ENCODE peak calls at places on chromosomes 7 and 10, in five cellular contexts. V is cardiac fibroblast, P is choroid plexus epithelial cell, G is ovary, W is astrocyte. J is an unnamed sample.

GRCh38 chr7:156725074-156725473 is 84.5 kb downstream of the RNF32 start:
- DNase-seq in V (peak; percentile 79), W (peak; percentile 66), G (no peak), P (peak; percentile 84), J (no peak)

GRCh38 chr10:113313048-113313611 is 239.7 kb upstream of the HABP2 start:
- DNase-seq in W (no peak), P (no peak), V (no peak), G (no peak), J (no peak)

GRCh38 chr7:129091484-129092002 is 36.6 kb upstream of the TNPO3 start:
- DNase-seq in P (peak; percentile 67), W (peak; percentile 12), G (peak; percentile 76), V (peak; percentile 67), J (peak; percentile 27)

GRCh38 chr7:42380411-42380810 is 143.4 kb upstream of the GLI3 start:
- DNase-seq in P (peak; percentile 21), W (peak; percentile 17), G (no peak), V (peak; percentile 26), J (no peak)

GRCh38 chr7:40507166-40507565 is 372.4 kb downstream of the SUGCT start:
- DNase-seq in W (no peak), G (no peak), V (no peak), P (peak; percentile 21), J (no peak)

GRCh38 chr10:71553371-71553900 is 156.7 kb downstream of the CDH23 start:
- DNase-seq in P (no peak), G (no peak), W (no peak), V (no peak), J (no peak)

GRCh38 chr10:73858750-73859439 is 15.5 kb downstream of the CAMK2G start:
- DNase-seq in G (no peak), W (no peak), V (no peak), P (no peak), J (no peak)

GRCh38 chr10:6770846-6771245 is 190.8 kb upstream of the PRKCQ start:
- DNase-seq in W (peak; percentile 2), G (no peak), V (peak; percentile 16), P (no peak), J (no peak)

GRCh38 chr10:25966846-25967245 is 32.8 kb downstream of the MYO3A start:
- DNase-seq in G (no peak), W (peak; percentile 28), V (no peak), P (no peak), J (no peak)

GRCh38 chr7:159030490-159031134 is 114.1 kb downstream of the VIPR2 start:
- DNase-seq in P (no peak), V (peak; percentile 21), G (peak; percentile 83), W (no peak), J (no peak)

GRCh38 chr7:27928001-27928400 is 188.0 kb downstream of the TAX1BP1 start:
- DNase-seq in V (no peak), P (no peak), W (no peak), G (no peak), J (no peak)

GRCh38 chr7:84081973-84082522 is 112.5 kb downstream of the SEMA3A start:
- DNase-seq in P (peak; percentile 25), G (no peak), V (no peak), W (no peak), J (no peak)

GRCh38 chr7:108253275-108254044 is 123.3 kb upstream of the LAMB4 start:
- DNase-seq in W (peak; percentile 76), G (no peak), V (peak; percentile 61), P (peak; percentile 51), J (no peak)

GRCh38 chr10:70477661-70478162 is 855 bp upstream of the PALD1 start:
- DNase-seq in P (peak; percentile 14), V (no peak), W (no peak), G (peak; percentile 67), J (peak; percentile 40)

GRCh38 chr7:5633161-5634106 is 148.0 kb downstream of the RNF216 start:
- DNase-seq in V (no peak), P (peak; percentile 47), G (no peak), W (no peak), J (no peak)

GRCh38 chr10:35219292-35219691 is 92.6 kb downstream of the CREM start:
- DNase-seq in G (no peak), W (peak; percentile 34), V (no peak), P (peak; percentile 11), J (no peak)

GRCh38 chr10:11180228-11180627 is 162.6 kb downstream of the CELF2 start:
- DNase-seq in P (no peak), G (no peak), V (no peak), W (no peak), J (no peak)

GRCh38 chr7:79317728-79318127 is 135.7 kb downstream of the MAGI2 start:
- DNase-seq in P (peak; percentile 90), V (peak; percentile 77), W (peak; percentile 90), G (no peak), J (peak; percentile 80)

GRCh38 chr7:2003931-2004812 is 228.6 kb downstream of the MAD1L1 start:
- DNase-seq in P (no peak), W (no peak), V (no peak), G (peak; percentile 14), J (no peak)

GRCh38 chr7:123351027-123351426 is 151.3 kb upstream of the SLC13A1 start:
- DNase-seq in G (no peak), W (no peak), P (no peak), V (no peak), J (no peak)

GRCh38 chr7:39540320-39540719 is 25.9 kb upstream of the YAE1 start:
- DNase-seq in V (no peak), P (no peak), W (no peak), G (no peak), J (no peak)

GRCh38 chr10:61825001-61825400 is 76.5 kb upstream of the ARID5B start:
- DNase-seq in V (no peak), W (no peak), G (no peak), P (no peak), J (no peak)

GRCh38 chr7:80907612-80908011 is 11.2 kb downstream of the SEMA3C start:
- DNase-seq in V (no peak), W (no peak), G (no peak), P (no peak), J (no peak)

GRCh38 chr7:137967143-137968018 is 34.5 kb downstream of the CREB3L2 start:
- DNase-seq in G (no peak), P (peak; percentile 75), W (peak; percentile 88), V (peak; percentile 58), J (peak; percentile 84)

GRCh38 chr7:3482147-3482921 is 181.3 kb downstream of the SDK1 start:
- DNase-seq in P (peak; percentile 81), V (peak; percentile 66), W (peak; percentile 29), G (no peak), J (no peak)

GRCh38 chr7:131521651-131522163 is 34.7 kb downstream of the PODXL start:
- DNase-seq in W (no peak), P (no peak), V (no peak), G (peak; percentile 46), J (no peak)

GRCh38 chr10:18446205-18446604 is 205.2 kb downstream of the NSUN6 start:
- DNase-seq in G (no peak), P (no peak), V (no peak), W (no peak), J (no peak)

GRCh38 chr7:30983914-30984247 is 20.1 kb downstream of the GHRHR start:
- DNase-seq in W (no peak), V (no peak), P (no peak), G (no peak), J (no peak)

DNA sequence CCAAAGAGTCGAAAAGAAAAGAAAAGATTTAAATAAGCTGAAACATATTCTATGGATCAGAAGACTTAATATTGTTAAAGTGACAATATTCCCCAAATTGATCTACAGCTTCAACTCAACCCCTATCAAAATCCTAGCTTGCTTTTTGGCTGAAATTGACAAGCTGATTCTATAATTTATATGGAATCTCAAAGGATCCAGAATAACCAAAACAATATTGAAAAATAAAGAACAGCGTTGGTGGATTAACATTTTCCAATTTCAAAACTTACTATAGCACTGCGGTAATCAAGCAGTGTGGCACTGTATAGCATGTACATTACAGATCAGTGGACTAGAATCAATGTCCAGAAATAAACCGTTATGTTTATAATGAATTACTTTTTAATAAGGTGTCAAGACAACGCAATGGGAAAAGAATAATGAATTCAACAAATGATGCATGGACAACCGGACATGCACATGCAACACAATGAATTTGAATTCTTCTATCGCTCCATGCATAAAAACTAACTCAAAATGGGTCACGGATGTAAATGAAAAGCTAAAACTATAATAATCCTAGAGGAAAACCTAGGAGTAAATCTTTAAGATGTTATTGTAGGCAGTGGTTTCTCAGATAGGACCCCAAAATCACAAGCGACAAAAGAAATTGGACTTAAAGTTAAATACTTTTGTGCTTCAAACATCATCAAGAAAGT is 1.6 kb upstream of the ALOX5 start:
- DNase-seq in G (no peak), W (no peak), P (no peak), V (no peak), J (no peak)
- H3K4me3 ChIP-seq in G (no peak overlapping the region), W (no peak overlapping the region), P (no peak overlapping the region), V (no peak overlapping the region), J (no peak overlapping the region)

DNA sequence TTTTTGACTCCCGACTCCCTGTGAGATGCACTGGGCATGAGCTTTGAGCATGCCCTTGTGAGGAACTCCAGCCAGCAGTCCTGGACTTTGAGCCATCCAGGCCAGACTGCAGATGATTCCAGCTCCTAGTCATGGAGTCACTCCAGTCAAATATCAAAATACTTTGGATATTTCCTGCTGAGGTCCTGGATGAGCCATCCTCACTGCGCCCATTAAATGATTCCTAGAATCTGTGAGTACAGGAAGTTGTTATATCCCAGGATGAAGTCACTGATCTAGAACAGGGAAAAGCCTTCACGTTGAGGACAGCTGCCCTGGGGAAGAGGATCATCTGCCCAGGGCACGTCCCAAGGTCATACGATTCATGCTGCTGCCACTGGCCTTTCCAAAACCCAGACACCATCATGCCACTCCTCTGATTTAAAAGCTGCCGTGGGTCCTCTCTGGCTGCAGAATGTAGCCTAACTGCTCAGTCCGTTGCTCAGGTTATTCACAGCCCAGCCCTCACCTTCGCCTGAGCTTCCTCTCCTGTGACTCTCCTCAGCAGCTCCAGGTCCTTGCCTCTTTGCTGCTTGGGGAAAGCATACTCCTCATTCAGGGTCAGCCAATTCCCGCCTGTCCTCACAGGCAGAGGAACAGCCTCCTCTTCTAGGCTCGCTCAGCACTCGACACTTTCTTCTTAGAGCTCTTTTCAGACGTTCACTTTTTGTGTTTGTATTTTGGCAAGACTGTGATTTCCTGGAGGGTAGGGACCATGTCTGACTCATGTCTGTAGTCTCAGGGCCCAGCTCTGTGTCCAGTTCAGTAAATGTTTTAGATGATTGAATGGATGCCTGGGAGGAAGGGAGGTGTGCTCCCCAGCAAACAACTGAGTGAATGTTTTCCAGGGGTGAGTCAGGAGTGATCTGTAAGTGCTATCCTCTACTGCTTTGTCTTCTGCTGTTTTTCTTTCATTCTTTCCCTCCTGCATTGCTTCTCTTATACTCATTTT is 157.8 kb downstream of the SNX10 start:
- DNase-seq in P (no peak), G (no peak), V (peak; percentile 6), W (peak; percentile 76), J (no peak)
- H3K4me3 ChIP-seq in P (no peak overlapping the region), G (no peak overlapping the region), V (no peak overlapping the region), W (no peak overlapping the region), J (no peak overlapping the region)

GRCh38 chr10:103693070-103693811 is 162.1 kb downstream of the SH3PXD2A start:
- DNase-seq in P (no peak), W (no peak), V (no peak), G (no peak), J (no peak)
- H3K4me3 ChIP-seq in P (peak overlapping the region; percentile 58), W (peak overlapping the region; percentile 56), V (peak overlapping the region; percentile 36), G (peak overlapping the region; percentile 33), J (peak overlapping the region; percentile 30)

DNA sequence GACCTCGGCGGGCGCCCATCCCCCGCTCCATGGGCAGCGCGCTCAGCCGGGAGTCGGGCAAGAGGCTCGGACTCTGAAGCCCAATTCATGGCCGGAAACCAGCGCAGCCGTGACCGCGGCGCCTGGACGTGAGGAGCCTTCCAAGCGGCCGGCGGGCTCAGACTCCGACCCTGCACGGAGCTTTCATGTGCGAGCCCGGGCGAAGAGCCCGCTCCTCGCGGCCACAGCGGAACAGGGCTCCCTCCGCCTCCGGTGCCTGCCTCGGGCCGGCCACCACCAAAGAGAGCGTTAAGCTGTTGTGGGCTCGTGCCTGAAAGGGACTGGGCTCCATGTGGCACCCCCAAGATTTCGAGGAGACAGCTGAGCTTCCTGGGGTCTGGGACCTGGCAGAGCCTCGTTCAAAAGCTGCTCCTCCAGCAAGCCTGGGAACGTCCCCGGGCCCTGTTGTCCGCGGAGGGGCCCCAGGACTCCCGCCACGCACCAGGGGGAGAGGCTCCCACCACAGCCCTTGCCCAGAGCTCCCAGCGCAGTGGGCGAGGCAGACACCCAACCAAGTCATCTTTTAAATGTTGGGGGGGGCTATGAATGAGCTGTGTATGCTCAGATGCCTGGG is 850 bp upstream of the GRID1 start:
- DNase-seq in P (peak; percentile 15), V (no peak), W (no peak), G (no peak), J (no peak)
- H3K4me3 ChIP-seq in P (no peak overlapping the region), V (no peak overlapping the region), W (no peak overlapping the region), G (peak overlapping the region; percentile 47), J (no peak overlapping the region)

J was measured in HFF-Myc.